ENCODE peak calls at places on chromosomes 7 and 10, in seven cellular contexts. J, Y, F, X, L, U and P are unnamed samples.

GRCh38 chr7:65238785-65239184 is 134.9 kb upstream of the ZNF92 start:
- DNase-seq in J (no peak), Y (no peak), F (no peak), X (no peak), L (no peak), U (no peak), P (no peak)

GRCh38 chr10:3935141-3935540 is 150.1 kb upstream of the KLF6 start:
- DNase-seq in J (no peak), Y (no peak), F (no peak), X (peak), L (no peak), U (no peak), P (no peak)

GRCh38 chr10:120328647-120329046 is 128.4 kb upstream of the PLPP4 start:
- DNase-seq in J (no peak), Y (no peak), F (no peak), X (no peak), L (no peak), U (no peak), P (no peak)

GRCh38 chr10:92691042-92691590 is 1.4 kb downstream of the HHEX start:
- DNase-seq in J (no peak), Y (peak), F (no peak), X (no peak), L (no peak), U (no peak), P (no peak)

GRCh38 chr10:35693800-35694199 is 51.7 kb upstream of the FZD8 start:
- DNase-seq in J (no peak), Y (no peak), F (no peak), X (no peak), L (no peak), U (no peak), P (no peak)

GRCh38 chr7:32179567-32179966 is 109.4 kb upstream of the PDE1C start:
- DNase-seq in J (no peak), Y (no peak), F (no peak), X (no peak), L (no peak), U (no peak), P (no peak)

GRCh38 chr10:101611506-101611905 is 23.4 kb downstream of the DPCD start:
- DNase-seq in J (no peak), Y (no peak), F (no peak), X (no peak), L (no peak), U (no peak), P (no peak)

GRCh38 chr10:28604567-28605536 is 71.9 kb downstream of the WAC start:
- DNase-seq in J (no peak), Y (no peak), F (no peak), X (no peak), L (no peak), U (no peak), P (no peak)

GRCh38 chr7:132221356-132221755 is 354.9 kb downstream of the PLXNA4 start:
- DNase-seq in J (no peak), Y (no peak), F (no peak), X (no peak), L (no peak), U (no peak), P (no peak)

GRCh38 chr10:15182541-15183207 is 14.2 kb upstream of the NMT2 start:
- DNase-seq in J (no peak), Y (no peak), F (no peak), X (no peak), L (no peak), U (no peak), P (no peak)

GRCh38 chr10:116784651-116785050 is 42.3 kb upstream of the HSPA12A start:
- DNase-seq in J (no peak), Y (no peak), F (no peak), X (no peak), L (no peak), U (no peak), P (no peak)

GRCh38 chr10:86642499-86642898 is 11.8 kb upstream of the OPN4 start:
- DNase-seq in J (no peak), Y (no peak), F (peak), X (no peak), L (no peak), U (no peak), P (no peak)

GRCh38 chr7:142468871-142469652 is 211.2 kb upstream of the PRSS58 start:
- DNase-seq in J (no peak), Y (no peak), F (no peak), X (no peak), L (no peak), U (no peak), P (no peak)

GRCh38 chr7:73774923-73775322 is 4.9 kb upstream of the CLDN3 start:
- DNase-seq in J (no peak), Y (no peak), F (no peak), X (no peak), L (no peak), U (no peak), P (no peak)

GRCh38 chr7:156827587-156828203 is 65.3 kb downstream of the LMBR1 start:
- DNase-seq in J (no peak), Y (no peak), F (peak), X (no peak), L (no peak), U (no peak), P (peak)

GRCh38 chr7:66267249-66267648 is 62.1 kb downstream of the TPST1 start:
- DNase-seq in J (no peak), Y (no peak), F (no peak), X (no peak), L (no peak), U (no peak), P (no peak)

GRCh38 chr10:96608815-96609214 is 22.0 kb upstream of the TM9SF3 start:
- DNase-seq in J (no peak), Y (no peak), F (no peak), X (no peak), L (no peak), U (no peak), P (no peak)

GRCh38 chr7:114502454-114503254 is 88.0 kb downstream of the FOXP2 start:
- DNase-seq in J (no peak), Y (no peak), F (peak), X (no peak), L (no peak), U (no peak), P (no peak)

GRCh38 chr7:150621376-150621775 is 10.8 kb downstream of the GIMAP6 start:
- DNase-seq in J (no peak), Y (no peak), F (no peak), X (no peak), L (no peak), U (no peak), P (no peak)

GRCh38 chr10:100025528-100026070 is 15.9 kb upstream of the DNMBP start:
- DNase-seq in J (no peak), Y (no peak), F (no peak), X (no peak), L (no peak), U (no peak), P (no peak)

GRCh38 chr10:14686356-14686755 is 88.3 kb downstream of the FAM107B start:
- DNase-seq in J (no peak), Y (no peak), F (no peak), X (no peak), L (no peak), U (no peak), P (no peak)

GRCh38 chr10:110209926-110210662 is 2.7 kb downstream of the MXI1 start:
- DNase-seq in J (no peak), Y (peak), F (peak), X (no peak), L (peak), U (no peak), P (no peak)

GRCh38 chr10:77906863-77907861 is 19.4 kb downstream of the DLG5 start:
- DNase-seq in J (no peak), Y (no peak), F (no peak), X (no peak), L (peak), U (no peak), P (no peak)
- TF ChIP-seq SP1 in J (no peak), Y (no peak), F (no peak), X (no peak), L (no peak), U (no peak), P (no peak)

GRCh38 chr10:87861953-87862643 is 1.2 kb downstream of the KLLN start:
- DNase-seq in J (peak), Y (peak), F (peak), X (peak), L (peak), U (peak), P (peak)
- TF ChIP-seq SP1 in J (peak), Y (peak), F (no peak), X (peak), L (peak), U (no peak), P (peak)

DNA sequence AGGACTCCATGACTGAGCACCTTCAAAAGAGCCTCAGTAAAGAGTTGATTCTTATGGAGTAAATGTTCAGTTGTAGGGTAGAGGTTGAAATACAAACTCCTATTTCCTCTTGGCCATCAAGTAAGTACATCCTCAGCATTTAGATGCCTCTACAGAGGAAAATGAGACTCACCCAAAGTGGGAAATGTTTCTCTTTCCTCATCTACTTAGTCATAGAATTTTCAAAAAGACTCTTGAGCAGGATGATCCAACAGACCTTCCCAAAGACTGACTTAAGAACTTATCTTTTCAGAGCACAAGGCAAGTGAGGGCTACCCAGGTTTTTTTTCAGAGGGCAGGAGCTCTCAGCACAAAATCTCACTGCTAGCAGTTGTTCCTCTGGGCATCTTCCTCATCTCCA is 449.1 kb downstream of the KCNMA1 start:
- DNase-seq in J (no peak), Y (no peak), F (no peak), X (no peak), L (no peak), U (no peak), P (no peak)
- TF ChIP-seq SP1 in J (no peak), Y (no peak), F (no peak), X (no peak), L (no peak), U (no peak), P (no peak)

DNA sequence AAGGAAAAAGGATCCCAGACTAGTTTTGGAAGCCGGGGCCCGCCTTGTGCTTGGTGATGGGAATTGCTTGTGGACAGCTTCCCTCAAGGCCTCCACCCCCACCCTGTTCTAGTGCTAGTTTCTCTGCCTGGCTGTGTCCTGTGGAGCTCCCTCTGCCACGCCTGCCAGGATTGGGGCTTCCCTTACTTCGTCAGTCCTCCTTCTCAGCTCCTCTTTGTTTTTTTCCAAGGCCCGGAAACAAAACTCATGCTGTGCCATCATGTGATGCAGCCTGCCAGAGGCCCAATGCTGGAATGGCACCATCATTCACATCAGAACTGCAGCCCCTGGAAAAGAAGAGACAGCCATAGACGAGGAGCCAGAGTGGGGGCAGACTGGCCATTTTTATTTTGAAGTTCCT is 11.2 kb downstream of the YKT6 start:
- DNase-seq in J (no peak), Y (peak), F (no peak), X (no peak), L (no peak), U (no peak), P (no peak)
- TF ChIP-seq SP1 in J (no peak), Y (no peak), F (no peak), X (no peak), L (no peak), U (no peak), P (no peak)

GRCh38 chr10:103145860-103146466 is 47.1 kb downstream of the NT5C2 start:
- DNase-seq in J (no peak), Y (no peak), F (peak), X (no peak), L (no peak), U (peak), P (peak)
- TF ChIP-seq SP1 in J (no peak), Y (no peak), F (no peak), X (no peak), L (no peak), U (no peak), P (peak)

GRCh38 chr10:25766687-25767221 is 167.3 kb upstream of the MYO3A start:
- DNase-seq in J (peak), Y (peak), F (no peak), X (no peak), L (peak), U (no peak), P (no peak)
- TF ChIP-seq SP1 in J (peak), Y (no peak), F (no peak), X (no peak), L (no peak), U (no peak), P (no peak)

GRCh38 chr7:3156508-3156907 is 112.8 kb upstream of the CARD11 start:
- DNase-seq in J (no peak), Y (no peak), F (no peak), X (no peak), L (no peak), U (no peak), P (no peak)
- TF ChIP-seq SP1 in J (no peak), Y (no peak), F (no peak), X (no peak), L (no peak), U (no peak), P (no peak)

GRCh38 chr7:77226357-77226839 is 26.8 kb upstream of the FGL2 start:
- DNase-seq in J (no peak), Y (no peak), F (no peak), X (no peak), L (no peak), U (no peak), P (no peak)
- TF ChIP-seq SP1 in J (no peak), Y (no peak), F (no peak), X (no peak), L (no peak), U (no peak), P (no peak)